ENCODE peak calls at places on chromosomes 7 and 10, in six cellular contexts. One of them, this sample, is unnamed.

GRCh38 chr10:92407305-92408016 is 116.5 kb downstream of the MARCHF5 start:
- DNase-seq in Daoy: peak; percentile 18
- DNase-seq in AG08396: no peak
- DNase-seq in CD8-positive, alpha-beta T cell: no peak
- DNase-seq in PC-3: peak; percentile 81
- DNase-seq in A549: peak; percentile 13
- DNase-seq in this sample: no peak

GRCh38 chr7:108321359-108321758 is 134.9 kb downstream of the NRCAM start:
- DNase-seq in Daoy: no peak
- DNase-seq in AG08396: no peak
- DNase-seq in CD8-positive, alpha-beta T cell: no peak
- DNase-seq in PC-3: no peak
- DNase-seq in A549: no peak
- DNase-seq in this sample: no peak

GRCh38 chr7:101140339-101140699 is 13.4 kb downstream of the SERPINE1 start:
- DNase-seq in Daoy: no peak
- DNase-seq in AG08396: no peak
- DNase-seq in CD8-positive, alpha-beta T cell: no peak
- DNase-seq in PC-3: peak; percentile 30
- DNase-seq in A549: no peak
- DNase-seq in this sample: no peak

GRCh38 chr10:15427836-15428414 is 56.8 kb upstream of the FAM171A1 start:
- DNase-seq in Daoy: peak; percentile 29
- DNase-seq in AG08396: peak; percentile 48
- DNase-seq in CD8-positive, alpha-beta T cell: no peak
- DNase-seq in PC-3: peak; percentile 53
- DNase-seq in A549: peak; percentile 58
- DNase-seq in this sample: no peak

GRCh38 chr10:15461353-15462108 is 90.4 kb upstream of the FAM171A1 start:
- DNase-seq in Daoy: peak; percentile 59
- DNase-seq in AG08396: peak; percentile 64
- DNase-seq in CD8-positive, alpha-beta T cell: no peak
- DNase-seq in PC-3: peak; percentile 65
- DNase-seq in A549: peak; percentile 73
- DNase-seq in this sample: no peak

GRCh38 chr7:118648002-118648401 is 423.5 kb downstream of the ANKRD7 start:
- DNase-seq in Daoy: no peak
- DNase-seq in AG08396: no peak
- DNase-seq in CD8-positive, alpha-beta T cell: no peak
- DNase-seq in PC-3: no peak
- DNase-seq in A549: no peak
- DNase-seq in this sample: no peak

GRCh38 chr7:1936531-1937251 is 266.6 kb downstream of the ELFN1 start:
- DNase-seq in Daoy: no peak
- DNase-seq in AG08396: no peak
- DNase-seq in CD8-positive, alpha-beta T cell: no peak
- DNase-seq in PC-3: no peak
- DNase-seq in A549: no peak
- DNase-seq in this sample: no peak

GRCh38 chr10:86958831-86959736 is 685 bp downstream of the SNCG start:
- DNase-seq in Daoy: peak; percentile 27
- DNase-seq in AG08396: peak; percentile 55
- DNase-seq in CD8-positive, alpha-beta T cell: no peak
- DNase-seq in PC-3: peak; percentile 51
- DNase-seq in A549: peak; percentile 77
- DNase-seq in this sample: no peak

GRCh38 chr7:8177109-8177933 is 84.6 kb downstream of the ICA1 start:
- DNase-seq in Daoy: no peak
- DNase-seq in AG08396: no peak
- DNase-seq in CD8-positive, alpha-beta T cell: no peak
- DNase-seq in PC-3: no peak
- DNase-seq in A549: no peak
- DNase-seq in this sample: no peak

GRCh38 chr10:30510184-30510931 is 76.4 kb downstream of the MAP3K8 start:
- DNase-seq in Daoy: peak; percentile 84
- DNase-seq in AG08396: peak; percentile 46
- DNase-seq in CD8-positive, alpha-beta T cell: no peak
- DNase-seq in PC-3: peak; percentile 71
- DNase-seq in A549: peak; percentile 84
- DNase-seq in this sample: no peak

GRCh38 chr10:101696632-101697031 is 1.7 kb upstream of the FBXW4 start:
- DNase-seq in Daoy: no peak
- DNase-seq in AG08396: no peak
- DNase-seq in CD8-positive, alpha-beta T cell: no peak
- DNase-seq in PC-3: no peak
- DNase-seq in A549: no peak
- DNase-seq in this sample: no peak

GRCh38 chr7:2299131-2299829 is 15.0 kb downstream of the SNX8 start:
- DNase-seq in Daoy: peak; percentile 47
- DNase-seq in AG08396: peak; percentile 62
- DNase-seq in CD8-positive, alpha-beta T cell: no peak
- DNase-seq in PC-3: no peak
- DNase-seq in A549: no peak
- DNase-seq in this sample: no peak

GRCh38 chr7:105932835-105933477 is 30.1 kb upstream of the CDHR3 start:
- DNase-seq in Daoy: peak; percentile 79
- DNase-seq in AG08396: peak; percentile 57
- DNase-seq in CD8-positive, alpha-beta T cell: no peak
- DNase-seq in PC-3: no peak
- DNase-seq in A549: no peak
- DNase-seq in this sample: peak; percentile 27

GRCh38 chr10:5746197-5746596 is 61.6 kb downstream of the TASOR2 start:
- DNase-seq in Daoy: no peak
- DNase-seq in AG08396: no peak
- DNase-seq in CD8-positive, alpha-beta T cell: no peak
- DNase-seq in PC-3: no peak
- DNase-seq in A549: no peak
- DNase-seq in this sample: no peak

GRCh38 chr7:40784176-40784575 is 649.4 kb downstream of the SUGCT start:
- DNase-seq in Daoy: no peak
- DNase-seq in AG08396: no peak
- DNase-seq in CD8-positive, alpha-beta T cell: no peak
- DNase-seq in PC-3: no peak
- DNase-seq in A549: no peak
- DNase-seq in this sample: no peak

GRCh38 chr10:131909014-131909808 is 8.4 kb downstream of the PPP2R2D start:
- DNase-seq in Daoy: no peak
- DNase-seq in AG08396: no peak
- DNase-seq in CD8-positive, alpha-beta T cell: no peak
- DNase-seq in PC-3: peak; percentile 4
- DNase-seq in A549: no peak
- DNase-seq in this sample: no peak

GRCh38 chr10:69572159-69573055 is 815 bp downstream of the NEUROG3 start:
- DNase-seq in Daoy: no peak
- DNase-seq in AG08396: no peak
- DNase-seq in CD8-positive, alpha-beta T cell: no peak
- DNase-seq in PC-3: no peak
- DNase-seq in A549: no peak
- DNase-seq in this sample: no peak

GRCh38 chr7:126702242-126703016 is 550.3 kb downstream of the GRM8 start:
- DNase-seq in Daoy: no peak
- DNase-seq in AG08396: no peak
- DNase-seq in CD8-positive, alpha-beta T cell: no peak
- DNase-seq in PC-3: no peak
- DNase-seq in A549: no peak
- DNase-seq in this sample: no peak

GRCh38 chr7:151542606-151543130 is 23.0 kb upstream of the RHEB start:
- DNase-seq in Daoy: no peak
- DNase-seq in AG08396: no peak
- DNase-seq in CD8-positive, alpha-beta T cell: no peak
- DNase-seq in PC-3: no peak
- DNase-seq in A549: no peak
- DNase-seq in this sample: no peak

GRCh38 chr7:117212969-117213877 is 109.6 kb downstream of the WNT2 start:
- DNase-seq in Daoy: peak; percentile 78
- DNase-seq in AG08396: peak; percentile 53
- DNase-seq in CD8-positive, alpha-beta T cell: peak; percentile 34
- DNase-seq in PC-3: peak; percentile 78
- DNase-seq in A549: peak; percentile 68
- DNase-seq in this sample: no peak

This sample was measured in anterior cingulate cortex.